ENCODE peak calls at places on chromosomes 3 and 15, in eight cellular contexts. One of them, this sample, is unnamed.

GRCh38 chr3:54518011-54518675 is 395.8 kb downstream of the CACNA2D3 start:
- DNase-seq in psoas muscle: no peak
- DNase-seq in neural progenitor cell: no peak
- DNase-seq in astrocyte: no peak
- DNase-seq in HepG2: no peak
- DNase-seq in lower lobe of right lung: no peak
- DNase-seq in CD8-positive, alpha-beta memory T cell: no peak
- DNase-seq in aorta: no peak
- DNase-seq in this sample: no peak

GRCh38 chr15:48415036-48415886 is 84.0 kb downstream of the DUT start:
- DNase-seq in psoas muscle: no peak
- DNase-seq in neural progenitor cell: no peak
- DNase-seq in astrocyte: peak; percentile 52
- DNase-seq in HepG2: peak; percentile 33
- DNase-seq in lower lobe of right lung: no peak
- DNase-seq in CD8-positive, alpha-beta memory T cell: no peak
- DNase-seq in aorta: no peak
- DNase-seq in this sample: no peak

GRCh38 chr3:178097576-178097975 is 438.7 kb upstream of the KCNMB2 start:
- DNase-seq in psoas muscle: peak; percentile 19
- DNase-seq in neural progenitor cell: no peak
- DNase-seq in astrocyte: peak; percentile 85
- DNase-seq in HepG2: no peak
- DNase-seq in lower lobe of right lung: no peak
- DNase-seq in CD8-positive, alpha-beta memory T cell: no peak
- DNase-seq in aorta: no peak
- DNase-seq in this sample: no peak

GRCh38 chr15:63892794-63893441 is 59.2 kb upstream of the HERC1 start:
- DNase-seq in psoas muscle: no peak
- DNase-seq in neural progenitor cell: no peak
- DNase-seq in astrocyte: no peak
- DNase-seq in HepG2: no peak
- DNase-seq in lower lobe of right lung: peak; percentile 53
- DNase-seq in CD8-positive, alpha-beta memory T cell: peak; percentile 61
- DNase-seq in aorta: no peak
- DNase-seq in this sample: no peak

GRCh38 chr3:161163297-161163696 is 57.8 kb upstream of the NMD3 start:
- DNase-seq in psoas muscle: no peak
- DNase-seq in neural progenitor cell: no peak
- DNase-seq in astrocyte: peak; percentile 99
- DNase-seq in HepG2: peak; percentile 39
- DNase-seq in lower lobe of right lung: no peak
- DNase-seq in CD8-positive, alpha-beta memory T cell: no peak
- DNase-seq in aorta: no peak
- DNase-seq in this sample: no peak

GRCh38 chr15:69595009-69595825 is 142.6 kb downstream of the RPLP1 start:
- DNase-seq in psoas muscle: peak; percentile 68
- DNase-seq in neural progenitor cell: no peak
- DNase-seq in astrocyte: peak; percentile 31
- DNase-seq in HepG2: no peak
- DNase-seq in lower lobe of right lung: peak; percentile 81
- DNase-seq in CD8-positive, alpha-beta memory T cell: no peak
- DNase-seq in aorta: peak; percentile 92
- DNase-seq in this sample: peak; percentile 59

GRCh38 chr15:88938802-88939485 is 25.8 kb upstream of the MFGE8 start:
- DNase-seq in psoas muscle: no peak
- DNase-seq in neural progenitor cell: peak; percentile 9
- DNase-seq in astrocyte: no peak
- DNase-seq in HepG2: no peak
- DNase-seq in lower lobe of right lung: no peak
- DNase-seq in CD8-positive, alpha-beta memory T cell: no peak
- DNase-seq in aorta: no peak
- DNase-seq in this sample: no peak

GRCh38 chr3:113441051-113441770 is at the start of gene CFAP44:
- DNase-seq in psoas muscle: peak; percentile 69
- DNase-seq in neural progenitor cell: peak; percentile 88
- DNase-seq in astrocyte: peak; percentile 45
- DNase-seq in HepG2: peak; percentile 68
- DNase-seq in lower lobe of right lung: peak; percentile 74
- DNase-seq in CD8-positive, alpha-beta memory T cell: no peak
- DNase-seq in aorta: peak; percentile 90
- DNase-seq in this sample: peak; percentile 80

GRCh38 chr15:89908226-89908625 is 4.5 kb downstream of the ARPIN start:
- DNase-seq in psoas muscle: no peak
- DNase-seq in neural progenitor cell: no peak
- DNase-seq in astrocyte: no peak
- DNase-seq in HepG2: no peak
- DNase-seq in lower lobe of right lung: no peak
- DNase-seq in CD8-positive, alpha-beta memory T cell: no peak
- DNase-seq in aorta: no peak
- DNase-seq in this sample: no peak

GRCh38 chr3:140277886-140278285 is 342.9 kb downstream of the CLSTN2 start:
- DNase-seq in psoas muscle: no peak
- DNase-seq in neural progenitor cell: peak; percentile 23
- DNase-seq in astrocyte: no peak
- DNase-seq in HepG2: no peak
- DNase-seq in lower lobe of right lung: no peak
- DNase-seq in CD8-positive, alpha-beta memory T cell: no peak
- DNase-seq in aorta: no peak
- DNase-seq in this sample: no peak

GRCh38 chr15:67768592-67768991 is 56.7 kb upstream of the SKOR1 start:
- DNase-seq in psoas muscle: no peak
- DNase-seq in neural progenitor cell: no peak
- DNase-seq in astrocyte: no peak
- DNase-seq in HepG2: no peak
- DNase-seq in lower lobe of right lung: no peak
- DNase-seq in CD8-positive, alpha-beta memory T cell: no peak
- DNase-seq in aorta: no peak
- DNase-seq in this sample: no peak

GRCh38 chr3:62950227-62950626 is 75.0 kb upstream of the CADPS start:
- DNase-seq in psoas muscle: no peak
- DNase-seq in neural progenitor cell: no peak
- DNase-seq in astrocyte: no peak
- DNase-seq in HepG2: no peak
- DNase-seq in lower lobe of right lung: no peak
- DNase-seq in CD8-positive, alpha-beta memory T cell: no peak
- DNase-seq in aorta: no peak
- DNase-seq in this sample: no peak

DNA sequence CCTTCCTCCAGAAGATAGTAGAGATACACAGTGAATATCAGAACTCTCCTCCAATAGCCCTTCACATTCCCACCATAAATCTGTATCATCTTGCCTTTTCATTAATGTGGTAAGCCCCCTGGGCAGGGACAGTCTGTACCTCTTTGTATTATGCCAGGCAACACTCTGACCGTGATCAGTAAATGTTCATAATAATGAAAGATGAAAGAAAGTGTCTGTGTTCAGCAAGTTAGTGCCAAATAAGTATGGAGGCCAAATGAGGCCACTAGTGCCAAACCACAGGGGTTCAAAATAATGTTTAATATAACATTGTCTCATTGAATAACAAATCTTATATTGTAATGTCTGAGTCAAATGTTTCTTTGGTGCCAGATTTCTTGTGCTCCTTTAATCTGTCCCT is 104.3 kb downstream of the CMSS1 start:
- DNase-seq in psoas muscle: no peak
- DNase-seq in neural progenitor cell: no peak
- DNase-seq in astrocyte: no peak
- DNase-seq in HepG2: no peak
- DNase-seq in lower lobe of right lung: no peak
- DNase-seq in CD8-positive, alpha-beta memory T cell: no peak
- DNase-seq in aorta: no peak
- DNase-seq in this sample: no peak
- H3K4me1 ChIP-seq in psoas muscle: peaks cover 47% of the 10 kb centered on the region
- H3K4me1 ChIP-seq in neural progenitor cell: peaks cover 23% of the 10 kb centered on the region
- H3K4me1 ChIP-seq in astrocyte: peaks cover 11% of the 10 kb centered on the region
- H3K4me1 ChIP-seq in HepG2: peaks cover 93% of the 10 kb centered on the region
- H3K4me1 ChIP-seq in lower lobe of right lung: peaks cover 37% of the 10 kb centered on the region
- H3K4me1 ChIP-seq in CD8-positive, alpha-beta memory T cell: no peaks in the 10 kb centered on the region
- H3K4me1 ChIP-seq in aorta: peaks cover 9% of the 10 kb centered on the region
- H3K4me1 ChIP-seq in this sample: peaks cover 47% of the 10 kb centered on the region

DNA sequence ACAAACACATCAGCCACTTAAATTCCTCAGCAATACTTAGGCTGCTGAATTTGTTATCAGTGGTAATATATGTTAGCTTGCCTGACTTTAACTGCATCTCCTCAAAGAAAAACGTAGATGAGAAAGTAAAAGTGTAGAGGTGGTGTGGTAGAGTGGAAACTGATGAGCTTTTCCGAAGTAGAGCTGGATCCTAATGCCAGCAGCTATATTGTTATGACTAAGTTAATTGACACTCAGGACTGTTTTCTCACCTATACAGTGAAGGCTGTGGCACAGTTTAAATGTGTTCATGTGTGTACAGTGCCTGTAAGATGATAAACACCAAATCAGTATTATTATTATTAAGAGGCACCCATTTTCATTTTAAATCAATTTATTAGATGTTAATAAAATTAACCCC is 174.9 kb downstream of the TNIK start:
- DNase-seq in psoas muscle: no peak
- DNase-seq in neural progenitor cell: no peak
- DNase-seq in astrocyte: peak; percentile 19
- DNase-seq in HepG2: no peak
- DNase-seq in lower lobe of right lung: no peak
- DNase-seq in CD8-positive, alpha-beta memory T cell: no peak
- DNase-seq in aorta: no peak
- DNase-seq in this sample: no peak
- H3K4me1 ChIP-seq in psoas muscle: peaks cover 60% of the 10 kb centered on the region
- H3K4me1 ChIP-seq in neural progenitor cell: peaks cover 8% of the 10 kb centered on the region
- H3K4me1 ChIP-seq in astrocyte: peaks cover 32% of the 10 kb centered on the region
- H3K4me1 ChIP-seq in HepG2: no peaks in the 10 kb centered on the region
- H3K4me1 ChIP-seq in lower lobe of right lung: peaks cover 11% of the 10 kb centered on the region
- H3K4me1 ChIP-seq in CD8-positive, alpha-beta memory T cell: peaks cover 40% of the 10 kb centered on the region
- H3K4me1 ChIP-seq in aorta: no peaks in the 10 kb centered on the region
- H3K4me1 ChIP-seq in this sample: peaks cover 38% of the 10 kb centered on the region

GRCh38 chr3:197953881-197954280 is 3.9 kb downstream of the RPL35A start:
- DNase-seq in psoas muscle: peak; percentile 23
- DNase-seq in neural progenitor cell: no peak
- DNase-seq in astrocyte: peak; percentile 88
- DNase-seq in HepG2: no peak
- DNase-seq in lower lobe of right lung: no peak
- DNase-seq in CD8-positive, alpha-beta memory T cell: no peak
- DNase-seq in aorta: no peak
- DNase-seq in this sample: no peak
- H3K4me1 ChIP-seq in psoas muscle: peaks cover 34% of the 10 kb centered on the region
- H3K4me1 ChIP-seq in neural progenitor cell: peaks cover 18% of the 10 kb centered on the region
- H3K4me1 ChIP-seq in astrocyte: peaks cover 52% of the 10 kb centered on the region
- H3K4me1 ChIP-seq in HepG2: peaks cover 69% of the 10 kb centered on the region
- H3K4me1 ChIP-seq in lower lobe of right lung: peaks cover 60% of the 10 kb centered on the region
- H3K4me1 ChIP-seq in CD8-positive, alpha-beta memory T cell: peaks cover 48% of the 10 kb centered on the region
- H3K4me1 ChIP-seq in aorta: no peaks in the 10 kb centered on the region
- H3K4me1 ChIP-seq in this sample: peaks cover 55% of the 10 kb centered on the region

DNA sequence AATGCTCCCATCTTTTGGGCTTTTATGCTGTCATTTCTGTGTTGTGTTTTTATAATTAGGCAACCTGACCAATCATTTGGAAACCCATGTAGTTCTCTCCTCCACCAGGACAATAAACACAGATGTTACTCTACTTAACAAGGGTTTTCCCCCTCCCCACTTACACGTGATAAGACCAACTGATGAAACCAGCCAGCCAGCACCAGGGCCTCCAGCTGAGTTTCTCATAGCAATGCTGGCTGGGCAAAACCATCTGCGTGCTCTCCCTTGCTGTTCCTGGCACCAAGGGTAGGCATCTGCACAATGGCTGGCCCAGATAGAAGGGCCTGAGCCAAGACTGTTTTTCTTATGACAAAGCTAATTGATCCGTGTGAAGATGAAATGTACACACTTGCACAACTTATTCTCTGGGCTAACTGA is 310.4 kb downstream of the PLCL2 start:
- DNase-seq in psoas muscle: no peak
- DNase-seq in neural progenitor cell: peak; percentile 43
- DNase-seq in astrocyte: peak; percentile 26
- DNase-seq in HepG2: no peak
- DNase-seq in lower lobe of right lung: no peak
- DNase-seq in CD8-positive, alpha-beta memory T cell: no peak
- DNase-seq in aorta: no peak
- DNase-seq in this sample: no peak
- H3K4me1 ChIP-seq in psoas muscle: peaks cover 42% of the 10 kb centered on the region
- H3K4me1 ChIP-seq in neural progenitor cell: peaks cover 15% of the 10 kb centered on the region
- H3K4me1 ChIP-seq in astrocyte: no peaks in the 10 kb centered on the region
- H3K4me1 ChIP-seq in HepG2: no peaks in the 10 kb centered on the region
- H3K4me1 ChIP-seq in lower lobe of right lung: peaks cover 21% of the 10 kb centered on the region
- H3K4me1 ChIP-seq in CD8-positive, alpha-beta memory T cell: no peaks in the 10 kb centered on the region
- H3K4me1 ChIP-seq in aorta: peaks cover 3% of the 10 kb centered on the region
- H3K4me1 ChIP-seq in this sample: peaks cover 11% of the 10 kb centered on the region

GRCh38 chr3:193335031-193335430 is 43.5 kb downstream of the ATP13A5 start:
- DNase-seq in psoas muscle: no peak
- DNase-seq in neural progenitor cell: no peak
- DNase-seq in astrocyte: no peak
- DNase-seq in HepG2: no peak
- DNase-seq in lower lobe of right lung: no peak
- DNase-seq in CD8-positive, alpha-beta memory T cell: no peak
- DNase-seq in aorta: no peak
- DNase-seq in this sample: no peak

GRCh38 chr3:193333229-193333628 is 45.3 kb downstream of the ATP13A5 start:
- DNase-seq in psoas muscle: no peak
- DNase-seq in neural progenitor cell: no peak
- DNase-seq in astrocyte: no peak
- DNase-seq in HepG2: no peak
- DNase-seq in lower lobe of right lung: no peak
- DNase-seq in CD8-positive, alpha-beta memory T cell: no peak
- DNase-seq in aorta: no peak
- DNase-seq in this sample: no peak

DNA sequence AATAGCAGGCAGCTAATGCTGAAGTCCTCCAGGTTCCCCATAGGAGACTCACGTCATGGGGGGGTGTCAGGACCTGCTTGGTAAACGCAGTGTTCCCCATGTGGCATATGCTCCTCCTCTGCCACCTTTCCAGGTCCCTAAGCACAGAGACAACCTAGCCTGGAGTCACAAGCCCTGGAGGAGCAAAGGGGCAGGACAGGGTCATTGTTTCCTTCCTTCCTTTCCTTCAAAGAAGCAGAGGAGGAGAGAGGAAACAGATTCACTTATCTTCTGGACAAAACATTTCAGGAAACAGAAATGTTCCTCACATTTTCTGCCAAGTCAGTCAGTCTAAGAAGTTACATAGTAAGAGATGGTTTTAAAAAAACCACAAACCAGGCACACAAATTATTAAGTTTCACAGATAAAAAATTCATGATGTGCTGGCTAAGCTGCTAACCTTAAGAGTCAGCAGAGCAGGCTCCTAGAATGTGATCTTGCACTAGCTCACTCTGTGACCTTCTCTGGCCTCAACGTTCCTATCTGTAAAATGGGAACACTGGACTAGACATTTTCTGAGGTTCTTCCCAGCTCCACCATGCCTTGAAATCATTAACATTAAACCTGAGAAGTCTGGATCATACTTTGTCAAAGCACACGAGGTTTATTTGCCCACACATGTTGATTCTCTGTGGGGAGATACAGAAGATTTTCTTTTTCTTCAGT is 47.9 kb downstream of the ATP13A5 start:
- DNase-seq in psoas muscle: no peak
- DNase-seq in neural progenitor cell: no peak
- DNase-seq in astrocyte: no peak
- DNase-seq in HepG2: no peak
- DNase-seq in lower lobe of right lung: no peak
- DNase-seq in CD8-positive, alpha-beta memory T cell: no peak
- DNase-seq in aorta: no peak
- DNase-seq in this sample: no peak
- H3K4me1 ChIP-seq in psoas muscle: no peaks in the 10 kb centered on the region
- H3K4me1 ChIP-seq in neural progenitor cell: no peaks in the 10 kb centered on the region
- H3K4me1 ChIP-seq in astrocyte: no peaks in the 10 kb centered on the region
- H3K4me1 ChIP-seq in HepG2: no peaks in the 10 kb centered on the region
- H3K4me1 ChIP-seq in lower lobe of right lung: no peaks in the 10 kb centered on the region
- H3K4me1 ChIP-seq in CD8-positive, alpha-beta memory T cell: no peaks in the 10 kb centered on the region
- H3K4me1 ChIP-seq in aorta: no peaks in the 10 kb centered on the region
- H3K4me1 ChIP-seq in this sample: no peaks in the 10 kb centered on the region

GRCh38 chr3:126356373-126357298 is 572 bp downstream of the KLF15 start:
- DNase-seq in psoas muscle: peak; percentile 56
- DNase-seq in neural progenitor cell: peak; percentile 72
- DNase-seq in astrocyte: no peak
- DNase-seq in HepG2: no peak
- DNase-seq in lower lobe of right lung: peak; percentile 69
- DNase-seq in CD8-positive, alpha-beta memory T cell: no peak
- DNase-seq in aorta: peak; percentile 84
- DNase-seq in this sample: peak; percentile 80
- H3K4me1 ChIP-seq in psoas muscle: peaks cover 51% of the 10 kb centered on the region
- H3K4me1 ChIP-seq in neural progenitor cell: peaks cover 19% of the 10 kb centered on the region
- H3K4me1 ChIP-seq in astrocyte: peaks cover 21% of the 10 kb centered on the region
- H3K4me1 ChIP-seq in HepG2: peaks cover 49% of the 10 kb centered on the region
- H3K4me1 ChIP-seq in lower lobe of right lung: peaks cover 53% of the 10 kb centered on the region
- H3K4me1 ChIP-seq in CD8-positive, alpha-beta memory T cell: no peaks in the 10 kb centered on the region
- H3K4me1 ChIP-seq in aorta: peaks cover 3% of the 10 kb centered on the region
- H3K4me1 ChIP-seq in this sample: peaks cover 26% of the 10 kb centered on the region

This sample was measured in suprapubic skin.